ENCODE peak calls at places on chromosomes 1 and 21, in eight cellular contexts. Z is neural crest cell; O is skeletal muscle cell; V is stimulated activated CD4-positive, alpha-beta T cell treated with anti-CD3 and anti-CD28 coated beads, Interleukin-2, amount 100 ng/mL, for 4 hours; Y is HEK293T; E is GM19239; W is KG1; B is body of pancreas. A is an unnamed sample.

GRCh38 chr1:15583016-15583706 is 1.7 kb downstream of the AGMAT start:
- DNase-seq in Z (no peak), O (no peak), V (no peak), Y (no peak), E (no peak), W (no peak), B (no peak), A (no peak)

GRCh38 chr1:60727553-60727952 is 354.8 kb upstream of the NFIA start:
- DNase-seq in Z (no peak), O (no peak), V (no peak), Y (no peak), E (no peak), W (no peak), B (no peak), A (no peak)

GRCh38 chr21:31781737-31782136 is 49.8 kb upstream of the SCAF4 start:
- DNase-seq in Z (no peak), O (peak), V (no peak), Y (peak), E (no peak), W (no peak), B (peak), A (no peak)

GRCh38 chr1:6385673-6386191 is 7.8 kb downstream of the ACOT7 start:
- DNase-seq in Z (peak), O (peak), V (no peak), Y (no peak), E (no peak), W (no peak), B (no peak), A (no peak)

GRCh38 chr1:218284377-218284916 is 646 bp upstream of the RRP15 start:
- DNase-seq in Z (no peak), O (no peak), V (no peak), Y (no peak), E (peak), W (no peak), B (no peak), A (no peak)

GRCh38 chr1:77193951-77194350 is 25.3 kb downstream of the PIGK start:
- DNase-seq in Z (no peak), O (no peak), V (no peak), Y (no peak), E (no peak), W (no peak), B (no peak), A (no peak)

GRCh38 chr1:47388548-47389238 is 27.4 kb upstream of the FOXE3 start:
- DNase-seq in Z (peak), O (no peak), V (no peak), Y (peak), E (peak), W (no peak), B (peak), A (peak)

GRCh38 chr21:41653944-41654625 is 112.8 kb downstream of the RIPK4 start:
- DNase-seq in Z (no peak), O (no peak), V (no peak), Y (no peak), E (no peak), W (no peak), B (peak), A (no peak)

GRCh38 chr1:205077934-205078311 is 6.3 kb downstream of the TMEM81 start:
- DNase-seq in Z (no peak), O (peak), V (no peak), Y (no peak), E (no peak), W (no peak), B (no peak), A (no peak)

GRCh38 chr1:226549937-226550670 is 1.5 kb downstream of the STUM start:
- DNase-seq in Z (peak), O (no peak), V (no peak), Y (no peak), E (peak), W (no peak), B (peak), A (peak)

GRCh38 chr1:91736146-91736998 is 149.6 kb downstream of the TGFBR3 start:
- DNase-seq in Z (no peak), O (no peak), V (no peak), Y (no peak), E (no peak), W (no peak), B (no peak), A (no peak)

GRCh38 chr21:20856926-20857325 is 141.3 kb upstream of the NCAM2 start:
- DNase-seq in Z (no peak), O (no peak), V (no peak), Y (no peak), E (no peak), W (no peak), B (no peak), A (no peak)

GRCh38 chr1:54519709-54520108 is 28.3 kb upstream of the ACOT11 start:
- DNase-seq in Z (no peak), O (no peak), V (no peak), Y (peak), E (no peak), W (no peak), B (peak), A (no peak)

GRCh38 chr1:206569548-206569947 is 42.7 kb downstream of the EIF2D start:
- DNase-seq in Z (no peak), O (no peak), V (no peak), Y (no peak), E (no peak), W (no peak), B (no peak), A (no peak)

GRCh38 chr1:58570094-58570493 is 7.0 kb downstream of the TACSTD2 start:
- DNase-seq in Z (no peak), O (no peak), V (no peak), Y (no peak), E (no peak), W (no peak), B (no peak), A (no peak)

GRCh38 chr1:12168451-12169160 is 1.8 kb downstream of the TNFRSF1B start:
- DNase-seq in Z (no peak), O (no peak), V (no peak), Y (no peak), E (no peak), W (no peak), B (no peak), A (no peak)

GRCh38 chr1:176515310-176515709 is 52.3 kb downstream of the PAPPA2 start:
- DNase-seq in Z (no peak), O (peak), V (no peak), Y (no peak), E (no peak), W (no peak), B (no peak), A (no peak)

GRCh38 chr1:17944606-17945005 is 163.0 kb upstream of the IGSF21 start:
- DNase-seq in Z (no peak), O (no peak), V (no peak), Y (peak), E (no peak), W (no peak), B (no peak), A (no peak)

GRCh38 chr1:41174170-41174569 is 67.9 kb downstream of the SCMH1 start:
- DNase-seq in Z (no peak), O (no peak), V (no peak), Y (no peak), E (no peak), W (no peak), B (no peak), A (no peak)

GRCh38 chr1:90074555-90075315 is 79.8 kb downstream of the ZNF326 start:
- DNase-seq in Z (no peak), O (no peak), V (no peak), Y (no peak), E (no peak), W (no peak), B (no peak), A (no peak)

GRCh38 chr1:57520743-57521142 is 96.9 kb upstream of the DAB1 start:
- DNase-seq in Z (no peak), O (no peak), V (no peak), Y (no peak), E (no peak), W (no peak), B (no peak), A (no peak)

GRCh38 chr1:224447251-224447650 is 12.7 kb upstream of the WDR26 start:
- DNase-seq in Z (no peak), O (peak), V (no peak), Y (no peak), E (no peak), W (no peak), B (no peak), A (no peak)

GRCh38 chr1:94300731-94301130 is 63.3 kb upstream of the ARHGAP29 start:
- DNase-seq in Z (no peak), O (no peak), V (no peak), Y (no peak), E (no peak), W (no peak), B (no peak), A (no peak)

GRCh38 chr1:51218570-51218969 is 17.5 kb upstream of the RNF11 start:
- DNase-seq in Z (no peak), O (no peak), V (no peak), Y (no peak), E (no peak), W (no peak), B (no peak), A (no peak)

GRCh38 chr1:81155131-81155530 is 645.6 kb upstream of the ADGRL2 start:
- DNase-seq in Z (no peak), O (peak), V (no peak), Y (no peak), E (no peak), W (no peak), B (no peak), A (no peak)

GRCh38 chr1:160708821-160709220 is 2.8 kb downstream of the CD48 start:
- DNase-seq in Z (no peak), O (no peak), V (no peak), Y (no peak), E (no peak), W (no peak), B (no peak), A (no peak)

GRCh38 chr1:224565186-224565585 is 50.9 kb upstream of the CNIH3 start:
- DNase-seq in Z (no peak), O (peak), V (no peak), Y (no peak), E (no peak), W (no peak), B (peak), A (no peak)